ENCODE peak calls at places on chromosomes 7 and 10, in four cellular contexts. R is IMR-90, K is HepG2, V is K562. O is an unnamed sample.

GRCh38 chr10:17109475-17110207 is 20.0 kb downstream of the CUBN start:
- DNase-seq in R (peak), V (peak), K (no peak), O (peak)

GRCh38 chr10:69394020-69394419 is 22.7 kb downstream of the TACR2 start:
- DNase-seq in V (no peak), K (no peak), R (no peak), O (no peak)

GRCh38 chr10:69815099-69815498 is 13.4 kb downstream of the COL13A1 start:
- DNase-seq in K (no peak), R (no peak), V (no peak), O (no peak)

GRCh38 chr10:76399216-76399615 is 967.8 kb downstream of the LRMDA start:
- DNase-seq in R (no peak), K (no peak), V (no peak), O (no peak)

GRCh38 chr10:58385784-58386112 is 538 bp downstream of the TFAM start:
- DNase-seq in K (peak), V (peak), R (peak), O (peak)

GRCh38 chr10:34222359-34222758 is 592.7 kb downstream of the PARD3 start:
- DNase-seq in R (no peak), V (no peak), K (no peak), O (no peak)

GRCh38 chr7:35624299-35625186 is 70.4 kb downstream of the HERPUD2 start:
- DNase-seq in K (peak), V (peak), R (peak), O (peak)

GRCh38 chr7:3300221-3300650 is 816 bp upstream of the SDK1 start:
- DNase-seq in V (no peak), K (peak), R (peak), O (peak)

GRCh38 chr10:124025152-124025551 is 68.2 kb downstream of the CHST15 start:
- DNase-seq in K (no peak), V (no peak), R (no peak), O (no peak)

GRCh38 chr10:117736655-117737054 is 194.1 kb downstream of the EMX2 start:
- DNase-seq in K (peak), R (no peak), V (no peak), O (peak)

GRCh38 chr10:124142296-124142853 is 49.0 kb upstream of the CHST15 start:
- DNase-seq in V (no peak), K (no peak), R (no peak), O (no peak)

GRCh38 chr7:96436880-96437279 is 115.0 kb upstream of the SLC25A13 start:
- DNase-seq in R (no peak), V (no peak), K (no peak), O (no peak)

GRCh38 chr7:51102828-51103227 is 213.8 kb downstream of the COBL start:
- DNase-seq in R (no peak), K (no peak), V (no peak), O (no peak)
- TF ChIP-seq MAZ in R (no peak), K (no peak), V (no peak), O (no peak)

GRCh38 chr7:155813791-155814568 is 1.7 kb upstream of the SHH start:
- DNase-seq in R (no peak), K (no peak), V (no peak), O (no peak)

GRCh38 chr7:155814569-155815276 is 2.5 kb upstream of the SHH start:
- DNase-seq in V (no peak), K (no peak), R (peak), O (no peak)

GRCh38 chr7:155816996-155817395 is 4.7 kb upstream of the SHH start:
- DNase-seq in R (no peak), K (no peak), V (no peak), O (no peak)

GRCh38 chr7:155816192-155816508 is 3.9 kb upstream of the SHH start:
- DNase-seq in K (no peak), V (no peak), R (no peak), O (no peak)

DNA sequence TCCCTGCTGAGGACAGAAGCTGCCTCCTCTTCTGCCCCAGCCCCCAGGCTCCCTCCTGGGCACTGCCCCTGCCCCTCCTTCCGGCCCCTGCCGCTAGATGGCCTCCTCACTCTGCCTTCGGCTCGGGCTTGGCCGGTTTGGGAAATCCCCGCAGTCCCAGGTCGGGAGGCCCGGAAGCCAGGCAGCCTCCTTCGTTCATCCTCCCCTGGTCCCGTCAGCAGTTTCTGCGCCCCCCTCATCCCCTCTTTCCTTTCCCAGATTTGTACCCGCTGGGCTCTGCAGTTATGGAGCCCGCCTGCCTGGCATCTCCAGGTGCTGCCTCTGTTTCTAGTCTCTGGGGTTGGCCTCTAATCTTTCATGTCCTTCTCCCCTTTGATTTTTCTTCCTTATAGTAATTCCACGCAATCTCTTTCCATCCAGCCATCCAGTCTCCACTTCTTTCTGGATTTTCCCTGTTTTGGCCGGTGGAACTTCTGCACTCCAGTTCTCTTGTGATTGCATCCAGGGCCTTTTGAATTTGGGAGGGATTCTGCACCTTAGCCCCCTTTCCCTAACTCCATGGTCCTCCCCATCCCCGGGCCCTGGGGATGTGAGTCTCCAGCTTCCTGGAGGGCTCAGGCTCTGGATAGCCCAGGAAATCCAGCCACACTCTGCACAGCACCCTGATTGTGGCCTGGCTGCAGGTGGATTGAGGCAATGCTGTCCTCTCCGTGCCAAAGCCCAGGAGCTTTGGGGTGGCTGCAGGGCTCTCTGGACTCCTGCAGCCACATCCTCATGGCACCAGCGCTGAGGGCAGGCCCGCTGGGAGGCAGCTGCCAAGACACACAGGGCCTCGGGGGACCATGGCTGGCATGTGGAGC is 3.3 kb upstream of the SHH start:
- DNase-seq in V (peak), K (no peak), R (peak), O (peak)
- TF ChIP-seq MAZ in V (no peak), K (peak), R (peak), O (peak)

GRCh38 chr7:64888561-64888900 is 14.5 kb upstream of the ZNF273 start:
- DNase-seq in K (no peak), V (no peak), R (no peak), O (no peak)
- TF ChIP-seq MAZ in K (no peak), V (no peak), R (no peak), O (no peak)

GRCh38 chr7:149000961-149001360 is 27.3 kb downstream of the PDIA4 start:
- DNase-seq in K (no peak), V (no peak), R (no peak), O (no peak)

GRCh38 chr7:148994576-148994975 is 33.7 kb downstream of the PDIA4 start:
- DNase-seq in V (no peak), K (no peak), R (no peak), O (no peak)

GRCh38 chr7:149001427-149002068 is 26.8 kb downstream of the PDIA4 start:
- DNase-seq in V (no peak), K (no peak), R (no peak), O (no peak)

GRCh38 chr7:148999166-148999565 is 29.1 kb downstream of the PDIA4 start:
- DNase-seq in K (no peak), R (no peak), V (no peak), O (no peak)

GRCh38 chr7:148997497-148997896 is 30.8 kb downstream of the PDIA4 start:
- DNase-seq in R (no peak), K (no peak), V (no peak), O (no peak)
- TF ChIP-seq MAZ in R (no peak), K (no peak), V (no peak), O (no peak)

DNA sequence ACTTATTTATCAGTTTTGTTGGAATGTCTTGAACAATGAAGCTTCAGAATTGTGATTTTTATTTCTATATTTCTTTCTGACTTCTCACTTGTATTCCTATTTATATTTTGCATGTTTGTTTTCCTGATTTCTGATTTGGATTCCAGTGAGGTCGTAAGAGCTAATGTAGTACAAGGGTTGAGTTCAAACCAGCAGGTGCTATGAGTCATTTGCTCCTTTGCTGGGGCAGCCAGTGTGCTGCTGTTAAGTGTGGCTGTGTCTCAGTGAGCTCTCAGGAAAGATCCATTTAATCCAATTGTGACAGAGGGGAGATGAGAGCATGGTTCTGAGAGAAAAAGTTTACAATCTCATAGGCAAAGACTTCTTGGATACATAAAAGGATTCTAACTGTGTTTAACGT is 48.6 kb downstream of the MCU start:
- DNase-seq in V (no peak), K (peak), R (peak), O (peak)
- TF ChIP-seq MAZ in V (no peak), K (no peak), R (no peak), O (no peak)

GRCh38 chr10:35423505-35424306 is 87.4 kb downstream of the CCNY start:
- DNase-seq in V (no peak), R (peak), K (no peak), O (no peak)
- TF ChIP-seq MAZ in V (no peak), R (no peak), K (no peak), O (no peak)

DNA sequence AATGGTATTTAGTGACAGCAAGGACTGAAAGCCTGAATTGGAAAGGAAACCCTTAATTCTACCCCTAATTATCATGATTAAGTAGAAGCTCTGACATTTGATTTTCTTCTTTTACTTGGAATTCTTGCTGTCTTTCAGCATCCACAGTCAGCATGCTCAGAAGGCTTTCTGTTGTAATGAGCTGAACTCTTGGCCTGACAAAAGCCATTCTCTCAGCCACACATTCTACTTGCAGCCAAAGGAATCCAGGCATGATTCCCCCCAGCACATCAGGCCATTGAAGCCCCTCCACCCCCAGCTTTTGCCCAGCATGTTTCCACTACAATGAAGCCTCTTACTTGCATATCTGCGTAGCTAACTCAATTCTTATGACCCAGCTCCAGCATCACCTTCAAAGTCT is 94.3 kb upstream of the FRMD4A start:
- DNase-seq in K (no peak), R (no peak), V (no peak), O (no peak)
- TF ChIP-seq MAZ in K (no peak), R (no peak), V (no peak), O (no peak)

GRCh38 chr7:32519763-32520162 is 24.5 kb downstream of the AVL9 start:
- DNase-seq in V (no peak), R (no peak), K (no peak), O (no peak)
- TF ChIP-seq MAZ in V (no peak), R (no peak), K (no peak), O (no peak)

O was measured in A549.